ENCODE peak calls at places on chromosomes 3 and 15, in seven cellular contexts. Z is Peyer's patch, E is brain microvascular endothelial cell, V is prostate gland, S is heart right ventricle, M is bronchial epithelial cell, R is NB4. Y is an unnamed sample.

GRCh38 chr15:88769161-88769971 is 33.9 kb upstream of the ACAN start:
- DNase-seq in V (no peak), M (no peak), S (no peak), R (no peak), E (no peak), Z (no peak), Y (no peak)

GRCh38 chr3:40895109-40895508 is 304.2 kb upstream of the CTNNB1 start:
- DNase-seq in R (peak), E (no peak), M (no peak), Z (no peak), V (no peak), S (no peak), Y (no peak)

GRCh38 chr3:133931084-133931483 is 35.4 kb upstream of the RAB6B start:
- DNase-seq in S (no peak), Z (no peak), V (no peak), R (no peak), E (no peak), M (no peak), Y (no peak)

GRCh38 chr3:38984731-38985130 is 67.0 kb downstream of the SCN11A start:
- DNase-seq in S (no peak), Z (no peak), E (peak), M (no peak), V (no peak), R (no peak), Y (no peak)

GRCh38 chr3:196241704-196242103 is 25.4 kb downstream of the SLC51A start:
- DNase-seq in Z (no peak), M (no peak), V (no peak), R (no peak), S (no peak), E (no peak), Y (no peak)

GRCh38 chr15:101676965-101677364 is 24.8 kb upstream of the TM2D3 start:
- DNase-seq in R (no peak), V (no peak), M (no peak), S (no peak), Z (no peak), E (no peak), Y (peak)

GRCh38 chr3:77605865-77606264 is 566.0 kb downstream of the ROBO2 start:
- DNase-seq in S (no peak), R (no peak), E (no peak), M (peak), Z (no peak), V (no peak), Y (no peak)

GRCh38 chr15:62559049-62559733 is 394.1 kb upstream of the C2CD4B start:
- DNase-seq in E (peak), S (no peak), M (no peak), Z (no peak), R (no peak), V (no peak), Y (no peak)

GRCh38 chr3:106333911-106334618 is 465.3 kb upstream of the CBLB start:
- DNase-seq in S (no peak), E (peak), R (no peak), M (peak), V (no peak), Z (no peak), Y (no peak)

GRCh38 chr3:10747341-10747740 is 68.7 kb upstream of the SLC6A11 start:
- DNase-seq in Z (no peak), R (no peak), V (no peak), E (no peak), M (no peak), S (no peak), Y (no peak)
- TF ChIP-seq CTCF in Z (no peak), R (no peak), V (no peak), E (no peak), M (no peak), S (no peak), Y (no peak)

GRCh38 chr3:130866327-130866726 is 27.6 kb upstream of the ATP2C1 start:
- DNase-seq in R (no peak), M (no peak), S (no peak), Z (no peak), V (no peak), E (no peak), Y (no peak)
- H3K4me3 ChIP-seq in R (no peak), M (no peak), S (no peak), Z (no peak), V (no peak), E (no peak), Y (no peak)

GRCh38 chr3:31906182-31906581 is 74.9 kb downstream of the OSBPL10 start:
- DNase-seq in V (no peak), Z (no peak), M (peak), S (no peak), R (no peak), E (no peak), Y (no peak)

GRCh38 chr3:31909455-31909854 is 71.6 kb downstream of the OSBPL10 start:
- DNase-seq in M (no peak), R (no peak), V (no peak), S (no peak), Z (no peak), E (no peak), Y (no peak)

GRCh38 chr3:31911124-31911523 is 69.9 kb downstream of the OSBPL10 start:
- DNase-seq in E (no peak), Z (no peak), M (no peak), S (no peak), V (no peak), R (no peak), Y (no peak)

GRCh38 chr3:31911643-31912042 is 69.4 kb downstream of the OSBPL10 start:
- DNase-seq in M (peak), S (no peak), V (no peak), E (no peak), R (no peak), Z (no peak), Y (no peak)

GRCh38 chr3:31908391-31909097 is 72.5 kb downstream of the OSBPL10 start:
- DNase-seq in S (no peak), V (no peak), E (no peak), R (peak), M (peak), Z (no peak), Y (no peak)
- TF ChIP-seq CTCF in S (no peak), V (no peak), E (peak), R (no peak), M (no peak), Z (no peak), Y (no peak)

GRCh38 chr3:71065764-71066013 is 517.8 kb downstream of the FOXP1 start:
- DNase-seq in Z (no peak), V (no peak), M (no peak), S (no peak), E (no peak), R (no peak), Y (no peak)
- H3K4me3 ChIP-seq in Z (peak), V (peak), M (peak), S (peak), E (peak), R (peak), Y (peak)